ENCODE peak calls at places on chromosomes 16 and 17, in five cellular contexts. U is GM12878, Q is HCT116, M is K562, E is HepG2. B is an unnamed sample.

GRCh38 chr17:59342681-59343127 is 11.2 kb downstream of the YPEL2 start:
- DNase-seq in U (no peak), Q (no peak), M (no peak), E (no peak), B (no peak)

GRCh38 chr17:57993471-57994365 is 5.7 kb upstream of the VEZF1 start:
- DNase-seq in U (no peak), Q (no peak), M (no peak), E (peak; percentile 77), B (no peak)

GRCh38 chr17:13995856-13996635 is 73.3 kb upstream of the COX10 start:
- DNase-seq in U (no peak), Q (no peak), M (no peak), E (no peak), B (no peak)

GRCh38 chr17:1907818-1908698 is 78.3 kb downstream of the RPA1 start:
- DNase-seq in U (no peak), Q (no peak), M (no peak), E (no peak), B (peak; percentile 72)

GRCh38 chr16:71537643-71538042 is 11.4 kb downstream of the CHST4 start:
- DNase-seq in U (peak; percentile 21), Q (peak; percentile 50), M (peak; percentile 64), E (peak; percentile 66), B (peak; percentile 82)

GRCh38 chr16:58464047-58464915 is 35.7 kb upstream of the NDRG4 start:
- DNase-seq in U (no peak), Q (no peak), M (no peak), E (no peak), B (peak; percentile 67)

GRCh38 chr16:27951752-27952151 is 111.8 kb downstream of the GSG1L start:
- DNase-seq in U (no peak), Q (no peak), M (no peak), E (no peak), B (no peak)

GRCh38 chr17:58278661-58279015 is 2.1 kb downstream of the MPO start:
- DNase-seq in U (no peak), Q (no peak), M (no peak), E (no peak), B (no peak)

GRCh38 chr17:43818966-43819365 is 14.0 kb downstream of the MPP3 start:
- DNase-seq in U (no peak), Q (no peak), M (no peak), E (no peak), B (no peak)

GRCh38 chr17:18951941-18952842 is at the start of gene SLC5A10:
- DNase-seq in U (no peak), Q (no peak), M (peak; percentile 11), E (peak; percentile 51), B (peak; percentile 64)

GRCh38 chr17:35056013-35056412 is 7.5 kb downstream of the RFFL start:
- DNase-seq in U (no peak), Q (no peak), M (no peak), E (no peak), B (peak; percentile 54)

GRCh38 chr17:17758443-17758842 is 77.2 kb downstream of the RAI1 start:
- DNase-seq in U (no peak), Q (no peak), M (no peak), E (no peak), B (no peak)

GRCh38 chr16:1518626-1519135 is 14.8 kb upstream of the TMEM204 start:
- DNase-seq in U (no peak), Q (no peak), M (no peak), E (no peak), B (no peak)

GRCh38 chr16:4461250-4462085 is 13.0 kb downstream of the NMRAL1 start:
- DNase-seq in U (no peak), Q (no peak), M (peak; percentile 32), E (peak; percentile 97), B (peak; percentile 60)

GRCh38 chr16:51773051-51773450 is 622.0 kb upstream of the SALL1 start:
- DNase-seq in U (no peak), Q (no peak), M (no peak), E (no peak), B (peak; percentile 40)

GRCh38 chr17:54907385-54907784 is 6.7 kb downstream of the TOM1L1 start:
- DNase-seq in U (no peak), Q (no peak), M (no peak), E (no peak), B (no peak)

GRCh38 chr16:11794447-11794846 is 2.6 kb downstream of the ZC3H7A start:
- DNase-seq in U (no peak), Q (no peak), M (no peak), E (no peak), B (no peak)

GRCh38 chr17:75707096-75707720 is 14.1 kb upstream of the ITGB4 start:
- DNase-seq in U (no peak), Q (peak; percentile 94), M (peak; percentile 20), E (no peak), B (no peak)

GRCh38 chr16:25079637-25080375 is 31.7 kb upstream of the LCMT1 start:
- DNase-seq in U (no peak), Q (no peak), M (peak; percentile 62), E (no peak), B (no peak)

GRCh38 chr17:74373838-74374606 is 6.7 kb downstream of the GPR142 start:
- DNase-seq in U (no peak), Q (no peak), M (no peak), E (peak; percentile 95), B (no peak)

GRCh38 chr17:60134396-60135159 is 15.2 kb upstream of the CA4 start:
- DNase-seq in U (no peak), Q (no peak), M (peak; percentile 63), E (no peak), B (no peak)

GRCh38 chr16:8199390-8199789 is 390.9 kb downstream of the TMEM114 start:
- DNase-seq in U (no peak), Q (no peak), M (no peak), E (no peak), B (peak; percentile 38)

GRCh38 chr16:85729452-85729851 is 21.4 kb downstream of the C16orf74 start:
- DNase-seq in U (no peak), Q (no peak), M (no peak), E (no peak), B (no peak)

GRCh38 chr16:84514295-84514873 is 9.9 kb upstream of the MEAK7 start:
- DNase-seq in U (no peak), Q (no peak), M (no peak), E (no peak), B (no peak)

GRCh38 chr16:81873843-81874752 is 95.0 kb downstream of the PLCG2 start:
- DNase-seq in U (no peak), Q (peak; percentile 57), M (peak; percentile 65), E (peak; percentile 45), B (peak; percentile 87)

GRCh38 chr16:56203052-56203451 is 11.8 kb downstream of the GNAO1 start:
- DNase-seq in U (no peak), Q (peak; percentile 16), M (peak; percentile 54), E (peak; percentile 63), B (peak; percentile 79)

GRCh38 chr17:59764292-59764741 is 56.9 kb downstream of the VMP1 start:
- DNase-seq in U (no peak), Q (no peak), M (no peak), E (no peak), B (no peak)

GRCh38 chr16:14486520-14487303 is 143.3 kb downstream of the PARN start:
- DNase-seq in U (no peak), Q (peak; percentile 57), M (peak; percentile 95), E (peak; percentile 98), B (peak; percentile 46)

GRCh38 chr17:1813088-1813487 is 16.6 kb downstream of the SMYD4 start:
- DNase-seq in U (no peak), Q (no peak), M (no peak), E (no peak), B (no peak)

GRCh38 chr16:11901091-11901490 is 14.7 kb downstream of the GSPT1 start:
- DNase-seq in U (no peak), Q (no peak), M (no peak), E (no peak), B (no peak)

GRCh38 chr16:88013091-88013609 is 61.9 kb downstream of the BANP start:
- DNase-seq in U (no peak), Q (no peak), M (no peak), E (no peak), B (no peak)

GRCh38 chr16:49652441-49653175 is 203.3 kb downstream of the ZNF423 start:
- DNase-seq in U (no peak), Q (no peak), M (no peak), E (no peak), B (no peak)
- TF ChIP-seq REST in U (no peak), Q (no peak), M (no peak), E (no peak), B (no peak)

DNA sequence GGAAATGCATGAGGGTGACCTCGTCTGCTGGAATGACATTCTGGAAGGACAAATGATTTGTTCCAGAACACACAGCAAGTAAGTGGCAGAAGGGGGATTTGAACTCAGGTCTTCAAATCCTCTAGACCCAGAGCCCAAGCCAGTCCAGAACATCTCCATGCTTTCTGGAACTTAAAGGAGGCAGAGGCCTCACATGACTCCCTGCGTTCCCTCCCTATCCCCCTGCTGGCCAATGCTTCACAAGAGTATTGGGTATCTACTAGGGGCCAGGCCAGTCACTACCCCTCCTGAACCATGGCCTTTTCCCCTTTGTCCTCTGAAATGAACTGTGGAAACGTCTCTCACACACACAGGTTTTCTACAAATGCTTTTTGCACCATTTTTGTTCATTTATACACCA is 7.6 kb upstream of the BEAN1 start:
- DNase-seq in U (no peak), Q (no peak), M (no peak), E (no peak), B (peak; percentile 66)
- TF ChIP-seq EZH2 in U (no peak), Q (no peak), M (no peak), E (no peak), B (no peak)

DNA sequence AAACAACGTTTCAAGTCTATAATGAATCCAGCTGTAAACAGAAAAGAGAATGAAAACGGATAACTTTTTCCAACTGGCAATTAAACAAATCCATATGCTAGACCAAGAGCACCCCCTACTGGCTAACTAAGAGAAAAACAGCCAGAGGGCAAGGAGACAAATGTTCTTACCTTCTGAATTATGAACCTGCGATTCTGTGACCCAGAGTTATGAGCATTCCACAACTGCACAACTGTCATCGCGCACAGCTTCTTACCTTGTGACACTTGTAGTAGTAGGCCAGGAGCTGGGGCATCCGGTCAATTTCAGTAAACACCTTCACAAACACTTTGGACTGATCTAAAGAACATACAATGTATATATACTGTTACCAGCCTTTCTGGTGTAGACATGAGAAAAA is 18.6 kb downstream of the COG7 start:
- DNase-seq in U (peak; percentile 40), Q (peak; percentile 59), M (peak; percentile 81), E (peak; percentile 83), B (peak; percentile 75)
- TF ChIP-seq REST in U (no peak), Q (no peak), M (no peak), E (no peak), B (no peak)

DNA sequence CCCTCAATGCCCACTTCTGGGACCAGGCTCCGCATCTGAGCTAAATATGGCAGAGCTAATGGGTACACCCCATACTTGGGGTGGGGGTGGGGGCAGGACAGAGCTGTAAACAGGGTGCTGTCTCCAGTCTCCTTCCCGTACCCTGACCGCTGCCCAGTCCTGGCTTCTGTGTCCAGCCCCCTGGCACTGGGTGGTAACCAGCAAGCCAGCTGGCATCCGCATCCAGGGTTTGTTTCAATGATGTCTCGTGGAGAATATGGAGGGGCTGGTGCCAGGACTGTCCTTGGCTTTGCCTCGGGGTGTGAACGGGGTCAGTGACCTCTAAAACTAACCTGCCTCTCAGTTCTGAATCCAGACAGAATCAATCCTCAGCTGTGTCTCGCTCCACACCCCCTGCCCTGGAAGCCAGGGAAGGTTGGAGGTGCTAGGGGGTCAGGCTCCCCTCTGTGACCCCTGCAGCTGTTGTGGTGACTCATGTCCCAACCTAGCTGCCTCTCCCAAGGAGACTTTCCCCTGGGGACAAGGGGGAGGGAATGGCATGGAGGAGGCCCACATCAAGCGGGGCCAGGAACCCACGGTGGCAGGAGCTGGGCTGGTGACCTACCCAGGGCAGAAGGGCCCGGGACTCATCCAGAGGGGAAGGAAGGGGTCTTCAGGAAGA is 1.5 kb upstream of the PNMT start:
- DNase-seq in U (no peak), Q (no peak), M (peak; percentile 70), E (no peak), B (no peak)
- TF ChIP-seq EZH2 in U (no peak), Q (no peak), M (no peak), E (no peak), B (no peak)